ENCODE peak calls at places on chromosomes 6 and 20, in nine cellular contexts. Y is osteocyte; A is ureter; J is T1000; T is KBM-7; E is activated T-cell treated with anti-CD3 and anti-CD28 coated beads, Interleukin-2, amount 50 U/mL, for 72 hours; I is amygdala; G is cardiac fibroblast; C is HFFc6. D is an unnamed sample.

GRCh38 chr6:142569676-142570075 is 267.9 kb downstream of the ADGRG6 start:
- DNase-seq in Y (no peak), A (no peak), J (no peak), T (no peak), E (no peak), I (no peak), G (no peak), C (no peak), D (no peak)

GRCh38 chr20:41344938-41345728 is 4.5 kb downstream of the LPIN3 start:
- DNase-seq in Y (no peak), A (no peak), J (no peak), T (no peak), E (no peak), I (no peak), G (no peak), C (no peak), D (no peak)

GRCh38 chr6:112237644-112238043 is 16.7 kb downstream of the LAMA4 start:
- DNase-seq in Y (no peak), A (no peak), J (no peak), T (no peak), E (no peak), I (no peak), G (peak), C (no peak), D (no peak)

GRCh38 chr20:35248641-35249475 is 22.4 kb downstream of the MMP24 start:
- DNase-seq in Y (no peak), A (no peak), J (no peak), T (no peak), E (no peak), I (no peak), G (no peak), C (no peak), D (no peak)

GRCh38 chr6:14927398-14927797 is 318.5 kb upstream of the JARID2 start:
- DNase-seq in Y (no peak), A (no peak), J (no peak), T (no peak), E (no peak), I (no peak), G (no peak), C (no peak), D (no peak)

GRCh38 chr20:51434556-51435256 is 107.8 kb downstream of the NFATC2 start:
- DNase-seq in Y (no peak), A (no peak), J (peak), T (no peak), E (no peak), I (no peak), G (peak), C (peak), D (no peak)

GRCh38 chr6:81787313-81788068 is 35.0 kb upstream of the TENT5A start:
- DNase-seq in Y (no peak), A (no peak), J (no peak), T (no peak), E (no peak), I (no peak), G (peak), C (no peak), D (no peak)

GRCh38 chr6:102051720-102052119 is 658.2 kb downstream of the GRIK2 start:
- DNase-seq in Y (no peak), A (no peak), J (no peak), T (no peak), E (no peak), I (no peak), G (no peak), C (no peak), D (no peak)

GRCh38 chr20:33415948-33416347 is 14.6 kb upstream of the CDK5RAP1 start:
- DNase-seq in Y (no peak), A (no peak), J (no peak), T (peak), E (peak), I (peak), G (peak), C (peak), D (no peak)

GRCh38 chr20:49306903-49307336 is 29.1 kb upstream of the ZNFX1 start:
- DNase-seq in Y (no peak), A (peak), J (no peak), T (no peak), E (no peak), I (no peak), G (no peak), C (no peak), D (no peak)

GRCh38 chr6:137813308-137813707 is 53.8 kb upstream of the TNFAIP3 start:
- DNase-seq in Y (no peak), A (no peak), J (no peak), T (no peak), E (no peak), I (no peak), G (no peak), C (no peak), D (no peak)